ENCODE peak calls at places on chromosomes 7 and 10, in six cellular contexts. V is left ventricle myocardium inferior, R is HL-60, C is astrocyte of the cerebellum, O is fibroblast of pulmonary artery, Z is progenitor cell of endocrine pancreas. L is an unnamed sample.

GRCh38 chr7:152902054-152902453 is 142.5 kb downstream of the ACTR3B start:
- DNase-seq in Z (no peak), C (no peak), R (no peak), O (no peak), V (no peak), L (no peak)

GRCh38 chr10:51642591-51642990 is 56.8 kb downstream of the CSTF2T start:
- DNase-seq in Z (no peak), O (no peak), V (no peak), R (no peak), C (no peak), L (no peak)

GRCh38 chr10:67476201-67476600 is 219.8 kb downstream of the CTNNA3 start:
- DNase-seq in R (no peak), C (no peak), V (no peak), Z (no peak), O (no peak), L (no peak)

GRCh38 chr7:24778543-24779282 is 21.4 kb upstream of the GSDME start:
- DNase-seq in R (peak; percentile 70), O (peak; percentile 87), Z (no peak), V (peak; percentile 46), C (no peak), L (no peak)

GRCh38 chr10:122140477-122140902 is 130.6 kb upstream of the BTBD16 start:
- DNase-seq in O (peak; percentile 75), V (peak; percentile 37), R (no peak), Z (no peak), C (no peak), L (peak; percentile 51)

GRCh38 chr7:17769918-17770317 is 170.4 kb downstream of the SNX13 start:
- DNase-seq in R (peak; percentile 54), Z (peak; percentile 41), O (peak; percentile 84), V (peak; percentile 28), C (peak; percentile 66), L (peak; percentile 16)

GRCh38 chr10:84336406-84336805 is 8.0 kb downstream of the CCSER2 start:
- DNase-seq in R (no peak), V (no peak), Z (no peak), O (no peak), C (no peak), L (no peak)

GRCh38 chr10:132329565-132330485 is 2.2 kb upstream of the LRRC27 start:
- DNase-seq in Z (no peak), O (peak; percentile 63), V (no peak), R (no peak), C (peak; percentile 19), L (peak; percentile 48)

GRCh38 chr10:2463301-2463700 is 604.0 kb upstream of the PFKP start:
- DNase-seq in Z (no peak), V (no peak), R (no peak), O (no peak), C (no peak), L (no peak)

GRCh38 chr10:22475857-22476600 is 130.7 kb downstream of the SPAG6 start:
- DNase-seq in Z (no peak), O (no peak), V (no peak), R (no peak), C (no peak), L (no peak)

GRCh38 chr7:68770649-68771048 is 827.6 kb upstream of the AUTS2 start:
- DNase-seq in C (no peak), Z (no peak), O (no peak), R (no peak), V (peak; percentile 69), L (no peak)

GRCh38 chr7:157676456-157677255 is 339.9 kb downstream of the DNAJB6 start:
- DNase-seq in V (no peak), R (no peak), Z (no peak), O (no peak), C (no peak), L (no peak)

GRCh38 chr7:117875566-117875965 is 2.3 kb upstream of the CTTNBP2 start:
- DNase-seq in O (no peak), V (no peak), C (no peak), R (no peak), Z (peak; percentile 21), L (no peak)
- TF ChIP-seq CTCF in O (no peak), V (peak; percentile 37), C (peak; percentile 56), R (no peak), Z (peak; percentile 56), L (peak; percentile 60)

GRCh38 chr7:30908681-30909080 is 3.0 kb upstream of the AQP1 start:
- DNase-seq in V (no peak), O (no peak), Z (no peak), R (no peak), C (no peak), L (no peak)
- TF ChIP-seq CTCF in V (no peak), O (no peak), Z (peak; percentile 34), R (no peak), C (peak; percentile 46), L (no peak)

GRCh38 chr10:70666960-70667798 is 5.1 kb upstream of the ADAMTS14 start:
- DNase-seq in Z (no peak), C (no peak), R (no peak), V (no peak), O (no peak), L (no peak)
- TF ChIP-seq CTCF in Z (no peak), C (no peak), R (no peak), V (no peak), O (no peak), L (no peak)

DNA sequence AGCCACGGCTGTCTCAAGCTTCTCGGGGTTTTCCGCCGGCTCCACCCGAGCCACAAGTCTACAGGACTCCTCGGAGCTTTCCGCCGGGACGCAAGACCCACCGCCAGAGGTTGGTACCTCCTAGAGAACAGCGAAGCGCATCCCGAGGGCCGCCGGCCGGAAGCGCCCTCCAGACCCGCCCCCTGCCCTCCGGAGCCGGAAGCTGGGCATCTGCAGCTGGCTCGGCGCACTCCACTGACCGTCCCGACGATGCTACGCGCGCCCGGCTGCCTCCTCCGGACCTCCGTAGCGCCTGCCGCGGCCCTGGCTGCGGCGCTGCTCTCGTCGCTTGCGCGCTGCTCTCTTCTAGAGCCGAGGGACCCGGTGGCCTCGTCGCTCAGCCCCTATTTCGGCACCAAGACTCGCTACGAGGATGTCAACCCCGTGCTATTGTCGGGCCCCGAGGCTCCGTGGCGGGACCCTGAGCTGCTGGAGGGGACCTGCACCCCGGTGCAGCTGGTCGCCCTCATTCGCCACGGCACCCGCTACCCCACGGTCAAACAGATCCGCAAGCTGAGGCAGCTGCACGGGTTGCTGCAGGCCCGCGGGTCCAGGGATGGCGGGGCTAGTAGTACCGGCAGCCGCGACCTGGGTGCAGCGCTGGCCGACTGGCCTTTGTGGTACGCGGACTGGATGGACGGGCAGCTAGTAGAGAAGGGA is at the start of gene MINPP1:
- DNase-seq in O (peak; percentile 80), R (peak; percentile 57), C (peak; percentile 27), Z (peak; percentile 68), V (peak; percentile 85), L (peak; percentile 56)
- TF ChIP-seq CTCF in O (no peak), R (no peak), C (no peak), Z (no peak), V (no peak), L (peak; percentile 1)

GRCh38 chr7:69929622-69930021 is 331.3 kb downstream of the AUTS2 start:
- DNase-seq in C (no peak), R (no peak), Z (no peak), V (no peak), O (no peak), L (no peak)
- TF ChIP-seq CTCF in C (no peak), R (no peak), Z (no peak), V (no peak), O (no peak), L (no peak)

GRCh38 chr10:114261116-114261515 is 22.1 kb downstream of the VWA2 start:
- DNase-seq in V (no peak), R (no peak), C (peak; percentile 44), Z (no peak), O (peak; percentile 60), L (peak; percentile 51)

GRCh38 chr10:114266521-114266920 is 27.5 kb downstream of the VWA2 start:
- DNase-seq in O (peak; percentile 62), Z (no peak), R (no peak), V (no peak), C (peak; percentile 59), L (no peak)

GRCh38 chr10:114260366-114260765 is 21.3 kb downstream of the VWA2 start:
- DNase-seq in O (no peak), V (no peak), R (no peak), Z (no peak), C (no peak), L (no peak)

GRCh38 chr10:114262478-114262877 is 23.4 kb downstream of the VWA2 start:
- DNase-seq in O (no peak), V (no peak), C (no peak), Z (no peak), R (no peak), L (no peak)

GRCh38 chr10:114265392-114266053 is 26.5 kb downstream of the VWA2 start:
- DNase-seq in Z (no peak), O (no peak), R (no peak), C (no peak), V (peak; percentile 55), L (no peak)
- TF ChIP-seq CTCF in Z (no peak), O (no peak), R (no peak), C (no peak), V (no peak), L (no peak)

GRCh38 chr7:4631021-4631663 is 51.0 kb upstream of the FOXK1 start:
- DNase-seq in C (no peak), V (no peak), O (no peak), R (no peak), Z (no peak), L (no peak)

GRCh38 chr7:4633012-4633411 is 49.1 kb upstream of the FOXK1 start:
- DNase-seq in V (no peak), O (peak; percentile 53), Z (no peak), R (no peak), C (no peak), L (no peak)

GRCh38 chr7:4634166-4634565 is 47.9 kb upstream of the FOXK1 start:
- DNase-seq in Z (no peak), R (no peak), C (no peak), O (peak; percentile 44), V (no peak), L (no peak)

GRCh38 chr7:4629287-4629905 is 52.7 kb upstream of the FOXK1 start:
- DNase-seq in V (no peak), Z (no peak), C (no peak), O (no peak), R (no peak), L (no peak)

GRCh38 chr7:4631664-4632171 is 50.4 kb upstream of the FOXK1 start:
- DNase-seq in C (peak; percentile 85), V (peak; percentile 76), O (peak; percentile 95), Z (peak; percentile 22), R (no peak), L (peak; percentile 70)
- TF ChIP-seq CTCF in C (peak; percentile 74), V (peak; percentile 79), O (peak; percentile 74), Z (peak; percentile 60), R (no peak), L (peak; percentile 64)

L was measured in kidney epithelial cell.